ENCODE peak calls at places on chromosomes 12 and 14, in six cellular contexts. F is ovary, X is heart right ventricle, J is WERI-Rb-1, B is HCT116, H is epithelial cell of proximal tubule. Z is an unnamed sample.

GRCh38 chr14:82431031-82431430 is 897.4 kb upstream of the SEL1L start:
- DNase-seq in J (no peak), H (no peak), B (no peak), X (no peak), F (no peak), Z (no peak)

GRCh38 chr12:51647647-51648046 is 56.6 kb downstream of the SCN8A start:
- DNase-seq in X (no peak), H (no peak), F (no peak), J (no peak), B (no peak), Z (no peak)

GRCh38 chr12:27780612-27781408 is 774 bp upstream of the MANSC4 start:
- DNase-seq in J (peak), B (no peak), X (peak), H (peak), F (peak), Z (peak)

GRCh38 chr12:116601524-116601923 is 42.3 kb downstream of the MAP1LC3B2 start:
- DNase-seq in F (no peak), B (no peak), J (no peak), X (no peak), H (no peak), Z (no peak)

GRCh38 chr12:127822743-127823433 is 444.1 kb upstream of the TMEM132C start:
- DNase-seq in X (peak), F (no peak), H (no peak), B (no peak), J (no peak), Z (no peak)

GRCh38 chr12:75779891-75780501 is 251.6 kb downstream of the PHLDA1 start:
- DNase-seq in F (no peak), H (no peak), B (no peak), X (no peak), J (peak), Z (no peak)

GRCh38 chr12:112979281-112979680 is 962 bp downstream of the OAS2 start:
- DNase-seq in F (no peak), H (no peak), J (no peak), B (no peak), X (no peak), Z (no peak)

GRCh38 chr14:103880334-103880985 is 33.1 kb upstream of the PPP1R13B start:
- DNase-seq in J (no peak), X (peak), F (peak), B (no peak), H (no peak), Z (peak)

GRCh38 chr12:105674871-105675699 is 344.6 kb downstream of the C12orf75 start:
- DNase-seq in B (no peak), J (no peak), X (no peak), H (no peak), F (no peak), Z (no peak)

GRCh38 chr12:42477931-42478330 is 111.6 kb downstream of the PRICKLE1 start:
- DNase-seq in J (no peak), F (no peak), B (no peak), H (no peak), X (no peak), Z (no peak)

GRCh38 chr12:49263400-49263763 is 1.5 kb upstream of the TUBA1C start:
- DNase-seq in H (no peak), X (no peak), J (no peak), B (no peak), F (no peak), Z (no peak)

GRCh38 chr14:75660238-75660629 is 442 bp downstream of the ERG28 start:
- DNase-seq in H (no peak), F (no peak), B (no peak), J (no peak), X (no peak), Z (peak)

GRCh38 chr12:13243516-13244070 is 47.1 kb downstream of the EMP1 start:
- DNase-seq in B (no peak), J (no peak), X (no peak), H (no peak), F (no peak), Z (no peak)

GRCh38 chr12:40693503-40693863 is 1.2 kb downstream of the CNTN1 start:
- DNase-seq in H (no peak), J (peak), B (peak), X (no peak), F (peak), Z (peak)

GRCh38 chr12:47905313-47905730 is 528 bp upstream of the VDR start:
- DNase-seq in J (peak), B (no peak), H (no peak), X (peak), F (peak), Z (peak)

GRCh38 chr12:127803545-127803944 is 463.4 kb upstream of the TMEM132C start:
- DNase-seq in H (no peak), J (no peak), F (no peak), B (no peak), X (no peak), Z (no peak)

GRCh38 chr12:8996682-8997405 is 7.5 kb downstream of the KLRG1 start:
- DNase-seq in X (no peak), B (no peak), F (no peak), H (peak), J (no peak), Z (no peak)

GRCh38 chr12:125683748-125684381 is 618.6 kb downstream of the AACS start:
- DNase-seq in B (no peak), F (no peak), J (peak), H (no peak), X (no peak), Z (peak)

GRCh38 chr12:12985817-12986408 is 14.2 kb downstream of the HEBP1 start:
- DNase-seq in H (no peak), X (no peak), B (peak), F (no peak), J (peak), Z (no peak)

GRCh38 chr14:105865266-105865903 is 339.0 kb downstream of the TMEM121 start:
- DNase-seq in J (peak), H (no peak), F (peak), X (no peak), B (no peak), Z (peak)

GRCh38 chr14:20494935-20495766 is 10.2 kb upstream of the RNASE10 start:
- DNase-seq in X (no peak), H (no peak), F (no peak), J (no peak), B (peak), Z (no peak)

GRCh38 chr12:84091642-84092041 is 821.0 kb downstream of the SLC6A15 start:
- DNase-seq in B (no peak), J (no peak), H (no peak), X (no peak), F (no peak), Z (peak)

GRCh38 chr14:98144964-98145363 is 1127.0 kb downstream of the BCL11B start:
- DNase-seq in F (no peak), H (no peak), B (no peak), X (no peak), J (no peak), Z (no peak)

GRCh38 chr12:89385965-89386537 is 33.8 kb upstream of the DUSP6 start:
- DNase-seq in H (no peak), J (peak), X (no peak), B (no peak), F (no peak), Z (no peak)

GRCh38 chr12:59372971-59373370 is 222.9 kb upstream of the SLC16A7 start:
- DNase-seq in H (no peak), X (no peak), B (peak), F (no peak), J (peak), Z (no peak)

GRCh38 chr12:116443706-116444589 is 115.2 kb upstream of the MAP1LC3B2 start:
- DNase-seq in F (no peak), X (no peak), J (no peak), B (no peak), H (no peak), Z (no peak)

GRCh38 chr14:105859717-105860614 is 333.6 kb downstream of the TMEM121 start:
- DNase-seq in J (peak), X (no peak), B (no peak), F (peak), H (no peak), Z (peak)

GRCh38 chr14:77140937-77141591 is 527 bp downstream of the ZDHHC22 start:
- DNase-seq in J (peak), B (no peak), X (no peak), H (no peak), F (no peak), Z (no peak)

GRCh38 chr12:62757048-62757447 is 177.9 kb downstream of the PPM1H start:
- DNase-seq in H (no peak), X (no peak), B (no peak), F (no peak), J (no peak), Z (no peak)

GRCh38 chr12:724194-724855 is 28.1 kb upstream of the WNK1 start:
- DNase-seq in H (no peak), X (no peak), B (peak), F (no peak), J (no peak), Z (peak)

GRCh38 chr14:56208520-56208919 is 90.3 kb downstream of the PELI2 start:
- DNase-seq in H (no peak), F (no peak), B (no peak), X (no peak), J (no peak), Z (no peak)

GRCh38 chr14:90288646-90289355 is 32.4 kb downstream of the PSMC1 start:
- DNase-seq in H (no peak), F (no peak), X (peak), J (peak), B (no peak), Z (no peak)

GRCh38 chr12:94560416-94561221 is 89.7 kb downstream of the TMCC3 start:
- DNase-seq in J (no peak), B (peak), F (peak), X (no peak), H (no peak), Z (peak)

GRCh38 chr14:100955201-100955600 is 51.7 kb upstream of the RTL1 start:
- DNase-seq in F (no peak), B (no peak), J (no peak), H (peak), X (no peak), Z (no peak)

GRCh38 chr14:22691171-22691570 is 47.0 kb upstream of the OR6J1 start:
- DNase-seq in J (no peak), F (no peak), X (no peak), H (no peak), B (no peak), Z (no peak)

GRCh38 chr12:106145539-106146447 is 7.0 kb upstream of the NUAK1 start:
- DNase-seq in F (peak), X (peak), J (no peak), B (no peak), H (no peak), Z (no peak)

GRCh38 chr14:37623971-37624370 is 28.5 kb downstream of the TTC6 start:
- DNase-seq in F (no peak), J (no peak), X (no peak), H (peak), B (no peak), Z (no peak)

DNA sequence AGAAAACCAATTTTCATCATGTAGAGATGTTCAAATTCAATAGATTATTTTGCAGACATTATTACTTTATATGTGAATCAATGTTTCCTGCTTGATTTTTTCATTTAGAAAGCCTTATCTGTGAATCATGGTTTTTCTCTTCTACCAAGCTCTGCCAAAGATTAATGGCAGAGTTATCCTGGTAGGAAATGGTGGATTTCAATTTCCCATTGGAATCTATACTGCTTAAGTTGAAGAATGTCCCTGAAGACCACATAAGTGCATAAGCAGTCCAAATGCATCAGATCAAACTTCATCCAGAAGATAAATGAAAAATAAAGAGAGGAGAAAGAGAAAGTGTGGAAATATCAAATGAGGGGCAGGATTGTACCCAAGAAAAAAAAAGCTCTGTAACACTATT is 5.0 kb downstream of the LUM start:
- DNase-seq in X (no peak), H (no peak), J (no peak), F (no peak), B (no peak), Z (no peak)
- H3K4me3 ChIP-seq in X (no peak), H (no peak), J (no peak), F (peak), B (no peak), Z (no peak)

DNA sequence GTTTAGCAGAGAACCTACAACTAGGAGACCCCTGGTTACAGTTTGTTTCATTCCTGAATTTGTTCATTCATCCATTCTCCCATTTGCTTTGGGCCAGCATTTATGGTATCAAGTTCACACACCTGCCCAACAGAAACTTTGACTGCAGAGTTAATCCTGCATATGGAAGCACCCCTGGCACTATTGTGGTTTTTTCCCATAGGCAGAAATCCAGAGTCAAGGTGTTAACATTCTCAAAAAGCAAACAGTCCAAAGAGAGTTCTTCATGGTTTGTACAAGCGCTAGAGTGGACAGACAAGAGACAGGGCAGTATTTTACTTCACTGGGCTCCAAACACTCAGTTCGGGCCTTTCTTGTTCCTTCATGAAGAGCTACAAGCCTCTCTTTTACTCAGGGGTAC is 51.9 kb downstream of the KCNK10 start:
- DNase-seq in J (no peak), B (no peak), X (no peak), F (no peak), H (no peak), Z (no peak)
- H3K4me3 ChIP-seq in J (no peak), B (no peak), X (no peak), F (no peak), H (no peak), Z (no peak)

DNA sequence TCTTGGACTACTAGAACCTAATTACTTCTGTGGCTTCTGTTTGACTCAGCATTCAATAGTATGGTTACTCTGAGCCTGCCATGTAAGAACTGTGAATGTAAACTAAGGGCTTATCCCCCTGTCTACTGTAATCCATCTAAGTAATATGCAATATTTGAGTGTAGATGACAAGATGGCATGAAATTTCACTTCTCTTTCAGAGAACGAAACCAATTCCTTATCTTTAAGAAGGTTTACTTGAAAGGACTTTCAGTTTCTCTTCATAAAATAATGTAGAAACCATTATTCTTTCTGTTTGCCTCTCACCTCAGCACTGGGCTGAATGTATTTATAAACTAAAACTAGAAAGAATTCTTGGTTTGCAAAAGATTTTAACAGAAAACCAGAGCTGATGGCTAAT is 60.4 kb upstream of the ARID2 start:
- DNase-seq in B (no peak), X (no peak), H (no peak), F (no peak), J (no peak), Z (no peak)
- H3K4me3 ChIP-seq in B (no peak), X (no peak), H (no peak), F (no peak), J (no peak), Z (no peak)

GRCh38 chr12:110579239-110579888 is 3.8 kb downstream of the PPTC7 start:
- DNase-seq in H (no peak), J (no peak), F (no peak), X (no peak), B (no peak), Z (no peak)

GRCh38 chr12:110577717-110578521 is 5.2 kb downstream of the PPTC7 start:
- DNase-seq in F (no peak), H (no peak), B (peak), X (no peak), J (no peak), Z (no peak)

GRCh38 chr12:110578522-110579238 is 4.4 kb downstream of the PPTC7 start:
- DNase-seq in B (peak), J (no peak), F (no peak), H (no peak), X (no peak), Z (no peak)

GRCh38 chr12:110581951-110582285 is 1.2 kb downstream of the PPTC7 start:
- DNase-seq in H (no peak), J (peak), B (no peak), F (no peak), X (no peak), Z (no peak)

DNA sequence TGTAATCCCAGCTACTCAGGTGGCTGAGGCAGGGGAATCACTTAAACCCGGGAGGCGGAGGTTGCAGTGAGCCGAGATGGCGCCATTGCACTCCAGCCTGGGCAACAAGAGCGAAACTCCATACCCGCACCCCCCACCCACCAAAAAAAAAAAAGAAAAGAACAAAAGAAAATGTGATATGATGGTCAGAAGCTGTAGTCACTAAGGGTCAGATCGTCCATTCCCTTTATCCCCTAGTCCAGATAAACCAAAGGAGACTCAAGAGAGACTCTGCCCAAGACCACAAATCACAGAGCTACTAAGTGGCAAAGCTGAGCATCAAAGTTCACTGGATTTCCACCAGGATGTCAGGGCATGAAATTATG is 3.2 kb downstream of the PPTC7 start:
- DNase-seq in J (no peak), X (no peak), F (no peak), H (no peak), B (no peak), Z (no peak)
- H3K4me3 ChIP-seq in J (no peak), X (no peak), F (no peak), H (no peak), B (no peak), Z (no peak)

DNA sequence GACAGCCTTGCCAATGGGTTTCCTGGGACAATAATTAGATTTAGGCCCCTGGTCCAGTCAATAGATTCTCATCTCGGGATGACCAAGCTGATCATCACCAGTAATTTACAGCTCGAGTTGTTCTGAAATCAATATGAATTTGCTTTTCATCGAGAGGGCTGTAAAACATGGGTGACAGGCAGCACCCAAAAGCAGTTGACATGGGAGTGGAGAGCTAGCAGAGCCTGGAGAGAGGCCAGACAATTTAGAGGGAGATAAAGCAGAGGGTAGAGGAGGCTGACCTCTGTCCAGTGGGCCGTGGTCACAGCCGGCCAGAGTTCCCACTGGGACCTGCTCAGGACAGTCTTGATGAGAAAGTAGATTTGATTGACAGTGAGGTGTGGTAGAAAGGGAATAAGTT is 157.3 kb downstream of the ASCL4 start:
- DNase-seq in J (no peak), B (no peak), H (no peak), F (no peak), X (no peak), Z (no peak)
- H3K4me3 ChIP-seq in J (no peak), B (no peak), H (no peak), F (no peak), X (no peak), Z (no peak)

DNA sequence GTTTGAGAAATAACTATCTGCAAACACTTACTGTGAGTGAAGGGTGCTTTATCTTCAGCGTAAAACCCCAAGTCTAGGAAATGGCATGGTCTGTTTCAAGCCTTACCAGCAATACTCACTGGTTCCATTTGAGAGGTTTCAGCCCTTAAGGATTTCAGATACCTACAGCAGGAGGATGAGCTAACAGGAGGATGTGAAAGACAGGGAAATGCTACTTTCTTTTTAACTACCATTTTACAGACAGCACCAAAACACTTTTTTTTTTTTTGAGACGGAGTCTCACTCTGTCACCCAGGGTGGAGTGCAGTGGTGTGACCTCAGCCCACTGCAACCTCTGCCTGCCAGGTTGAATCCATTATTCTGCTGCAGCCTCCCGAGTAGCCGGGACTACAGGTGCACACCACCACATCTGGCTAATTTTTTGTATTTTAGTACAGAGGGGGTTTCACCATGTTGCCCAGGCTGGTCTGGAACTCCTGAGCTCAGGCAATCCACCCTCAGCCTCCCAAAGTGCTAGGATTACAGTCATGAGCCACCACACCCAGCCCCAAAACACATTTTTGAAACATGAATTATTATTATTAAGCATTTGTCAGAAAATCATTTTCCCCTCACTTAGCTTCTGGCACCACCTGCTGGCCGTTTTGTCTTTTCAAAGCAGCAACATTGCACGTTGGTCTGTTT is 4.6 kb downstream of the MTRFR start:
- DNase-seq in J (peak), F (peak), H (no peak), B (peak), X (peak), Z (no peak)
- H3K4me3 ChIP-seq in J (no peak), F (no peak), H (no peak), B (no peak), X (no peak), Z (no peak)

GRCh38 chr14:70909788-70910614 is 2.7 kb downstream of the PCNX1 start:
- DNase-seq in H (no peak), J (no peak), B (no peak), F (no peak), X (no peak), Z (no peak)
- H3K4me3 ChIP-seq in H (peak), J (no peak), B (no peak), F (peak), X (no peak), Z (no peak)

GRCh38 chr14:24367506-24368214 is at the start of gene NFATC4:
- DNase-seq in F (peak), X (peak), H (no peak), B (peak), J (peak), Z (no peak)
- H3K4me3 ChIP-seq in F (peak), X (peak), H (peak), B (peak), J (peak), Z (peak)

GRCh38 chr12:10673660-10674384 is at the start of gene STYK1:
- DNase-seq in B (peak), F (peak), X (peak), H (no peak), J (peak), Z (peak)

GRCh38 chr12:10667581-10667980 is 6.3 kb downstream of the STYK1 start:
- DNase-seq in J (no peak), F (no peak), B (no peak), H (no peak), X (no peak), Z (no peak)

GRCh38 chr12:10668526-10668925 is 5.3 kb downstream of the STYK1 start:
- DNase-seq in B (no peak), H (no peak), X (no peak), J (no peak), F (no peak), Z (no peak)

GRCh38 chr12:10669533-10669932 is 4.3 kb downstream of the STYK1 start:
- DNase-seq in J (no peak), F (no peak), X (no peak), H (no peak), B (no peak), Z (no peak)

GRCh38 chr12:10672231-10672868 is 1.5 kb downstream of the STYK1 start:
- DNase-seq in J (no peak), H (no peak), X (no peak), F (no peak), B (no peak), Z (no peak)
- H3K4me3 ChIP-seq in J (no peak), H (no peak), X (no peak), F (no peak), B (no peak), Z (no peak)